ENCODE peak calls at places on chromosome 21, in five cellular contexts. U is memory B cell, N is HCEC 1CT, L is DMS 273 treated with DMSO at 0.1 percent for 48 hours, K is A172. B is an unnamed sample.

GRCh38 chr21:41750051-41750450 is 16.8 kb downstream of the RIPK4 start:
- DNase-seq in U (no peak), L (no peak), K (peak), N (no peak), B (peak)

GRCh38 chr21:45469273-45470086 is 64.5 kb downstream of the COL18A1 start:
- DNase-seq in N (no peak), L (no peak), U (no peak), K (peak), B (no peak)

GRCh38 chr21:45998871-45999580 is 17.5 kb downstream of the COL6A1 start:
- DNase-seq in K (no peak), N (no peak), L (no peak), U (no peak), B (no peak)

GRCh38 chr21:39118061-39118460 is 65.2 kb downstream of the PSMG1 start:
- DNase-seq in U (no peak), K (no peak), N (no peak), L (no peak), B (no peak)

GRCh38 chr21:21366277-21366676 is 368.1 kb downstream of the NCAM2 start:
- DNase-seq in K (no peak), U (no peak), N (no peak), L (no peak), B (no peak)

GRCh38 chr21:37560385-37560784 is 193.8 kb downstream of the DYRK1A start:
- DNase-seq in L (no peak), K (no peak), U (no peak), N (no peak), B (no peak)

GRCh38 chr21:33843216-33843615 is 72.4 kb downstream of the ATP5PO start:
- DNase-seq in L (no peak), K (no peak), U (no peak), N (no peak), B (no peak)

GRCh38 chr21:37582613-37583012 is 216.0 kb downstream of the DYRK1A start:
- DNase-seq in L (no peak), U (no peak), N (peak), K (peak), B (peak)

GRCh38 chr21:42847051-42847707 is 32.2 kb downstream of the WDR4 start:
- DNase-seq in U (no peak), L (no peak), K (no peak), N (no peak), B (no peak)

GRCh38 chr21:43312011-43312410 is 114.9 kb downstream of the SIK1 start:
- DNase-seq in U (no peak), N (no peak), K (no peak), L (no peak), B (no peak)

GRCh38 chr21:24112020-24112419 is 1495.3 kb downstream of the MRPL39 start:
- DNase-seq in L (no peak), K (no peak), U (no peak), N (no peak), B (no peak)

GRCh38 chr21:18070392-18070791 is 174.2 kb upstream of the CHODL start:
- DNase-seq in N (no peak), K (no peak), U (no peak), L (no peak), B (no peak)

GRCh38 chr21:41141031-41141457 is 26.9 kb upstream of the BACE2 start:
- DNase-seq in N (no peak), K (peak), U (no peak), L (no peak), B (peak)

GRCh38 chr21:27001526-27001925 is 34.6 kb upstream of the ADAMTS5 start:
- DNase-seq in N (no peak), K (no peak), U (no peak), L (no peak), B (no peak)

GRCh38 chr21:34807146-34807880 is 138.5 kb downstream of the CLIC6 start:
- DNase-seq in N (peak), U (no peak), K (peak), L (no peak), B (peak)

GRCh38 chr21:46569071-46569470 is 35.8 kb downstream of the S100B start:
- DNase-seq in N (no peak), L (no peak), U (no peak), K (no peak), B (no peak)

GRCh38 chr21:45244799-45245340 is 42.8 kb downstream of the POFUT2 start:
- DNase-seq in K (no peak), L (no peak), U (no peak), N (no peak), B (no peak)

GRCh38 chr21:32457360-32457840 is 44.9 kb downstream of the EVA1C start:
- DNase-seq in K (peak), L (no peak), N (no peak), U (no peak), B (no peak)

GRCh38 chr21:38286739-38287426 is 30.1 kb downstream of the KCNJ15 start:
- DNase-seq in U (no peak), K (no peak), L (no peak), N (no peak), B (no peak)

GRCh38 chr21:42392731-42393442 is 3.0 kb downstream of the TMPRSS3 start:
- DNase-seq in K (no peak), U (no peak), N (no peak), L (no peak), B (peak)

GRCh38 chr21:36654341-36654740 is 44.6 kb upstream of the SIM2 start:
- DNase-seq in K (no peak), L (no peak), N (no peak), U (no peak), B (no peak)

GRCh38 chr21:43667191-43667904 is 8.0 kb downstream of the RRP1B start:
- DNase-seq in N (peak), U (no peak), L (no peak), K (peak), B (peak)

GRCh38 chr21:14690886-14691285 is 144.8 kb upstream of the SAMSN1 start:
- DNase-seq in N (no peak), U (no peak), L (no peak), K (no peak), B (no peak)

GRCh38 chr21:39077816-39078215 is 105.4 kb downstream of the PSMG1 start:
- DNase-seq in L (no peak), N (no peak), U (no peak), K (no peak), B (no peak)

GRCh38 chr21:36994501-36995189 is 11.9 kb upstream of the RIPPLY3 start:
- DNase-seq in K (no peak), U (no peak), N (no peak), L (no peak), B (no peak)

GRCh38 chr21:26177187-26177586 is 6.6 kb upstream of the APP start:
- DNase-seq in L (no peak), N (no peak), K (peak), U (no peak), B (peak)

GRCh38 chr21:44372616-44373015 is 19.2 kb downstream of the TRPM2 start:
- DNase-seq in U (no peak), K (no peak), N (no peak), L (no peak), B (no peak)

GRCh38 chr21:43986544-43987451 is 25.3 kb upstream of the TRAPPC10 start:
- DNase-seq in K (no peak), L (no peak), U (no peak), N (no peak), B (no peak)

GRCh38 chr21:35345954-35346353 is 296.9 kb upstream of the RUNX1 start:
- DNase-seq in L (no peak), U (no peak), K (no peak), N (no peak), B (no peak)

GRCh38 chr21:45849651-45850050 is 131.9 kb upstream of the COL6A1 start:
- DNase-seq in N (no peak), K (no peak), U (no peak), L (no peak), B (no peak)

GRCh38 chr21:26754853-26755252 is 90.4 kb downstream of the ADAMTS1 start:
- DNase-seq in U (no peak), N (no peak), L (no peak), K (no peak), B (no peak)

GRCh38 chr21:23695449-23695848 is 1911.8 kb downstream of the MRPL39 start:
- DNase-seq in L (no peak), N (no peak), U (peak), K (no peak), B (no peak)

GRCh38 chr21:33061233-33061632 is 8.7 kb upstream of the OLIG1 start:
- DNase-seq in U (no peak), K (no peak), L (no peak), N (no peak), B (no peak)

GRCh38 chr21:28272272-28272992 is 720.2 kb downstream of the LTN1 start:
- DNase-seq in K (no peak), N (no peak), U (no peak), L (no peak), B (peak)

GRCh38 chr21:36113647-36114428 is 21.0 kb upstream of the CBR3 start:
- DNase-seq in N (no peak), K (no peak), U (no peak), L (no peak), B (no peak)

GRCh38 chr21:26093094-26093493 is 77.5 kb downstream of the APP start:
- DNase-seq in L (no peak), K (peak), N (no peak), U (no peak), B (peak)

GRCh38 chr21:31710586-31710985 is 21.3 kb downstream of the SCAF4 start:
- DNase-seq in L (no peak), U (no peak), N (peak), K (peak), B (no peak)

GRCh38 chr21:32612999-32613337 is 791 bp upstream of the CFAP298 start:
- DNase-seq in K (no peak), U (no peak), N (no peak), L (no peak), B (no peak)